ENCODE peak calls at places on chromosomes 11 and 22, in ten cellular contexts. C, Z, W, Y, A, F, J, L, V and Q are unnamed samples.

GRCh38 chr11:72738199-72739141 is 13.7 kb downstream of the ARAP1 start:
- DNase-seq in C (no peak), Z (no peak), W (no peak), Y (no peak), A (no peak), F (no peak), J (no peak), L (no peak), V (peak), Q (no peak)

GRCh38 chr11:3340025-3340424 is 38.9 kb downstream of the ZNF195 start:
- DNase-seq in C (peak), Z (peak), W (no peak), Y (peak), A (no peak), F (no peak), J (no peak), L (no peak), V (no peak), Q (no peak)

GRCh38 chr11:65651589-65652510 is 10.9 kb downstream of the RELA start:
- DNase-seq in C (peak), Z (no peak), W (peak), Y (no peak), A (peak), F (peak), J (no peak), L (no peak), V (peak), Q (no peak)

GRCh38 chr22:17960695-17961442 is 63.5 kb downstream of the MICAL3 start:
- DNase-seq in C (no peak), Z (no peak), W (no peak), Y (no peak), A (no peak), F (no peak), J (no peak), L (no peak), V (no peak), Q (no peak)

GRCh38 chr22:23285734-23286133 is 105.4 kb downstream of the BCR start:
- DNase-seq in C (peak), Z (no peak), W (no peak), Y (no peak), A (no peak), F (no peak), J (no peak), L (no peak), V (no peak), Q (no peak)

GRCh38 chr22:49551897-49552659 is 275.6 kb downstream of the BRD1 start:
- DNase-seq in C (no peak), Z (no peak), W (peak), Y (no peak), A (no peak), F (no peak), J (no peak), L (no peak), V (peak), Q (no peak)

GRCh38 chr11:103325686-103326069 is 216.5 kb downstream of the DYNC2H1 start:
- DNase-seq in C (no peak), Z (no peak), W (no peak), Y (no peak), A (no peak), F (no peak), J (no peak), L (no peak), V (no peak), Q (no peak)

GRCh38 chr11:70420008-70420464 is 21.7 kb downstream of the CTTN start:
- DNase-seq in C (peak), Z (no peak), W (no peak), Y (no peak), A (no peak), F (no peak), J (no peak), L (no peak), V (no peak), Q (no peak)

GRCh38 chr22:45533731-45534130 is 31.0 kb downstream of the FBLN1 start:
- DNase-seq in C (no peak), Z (no peak), W (no peak), Y (no peak), A (no peak), F (no peak), J (no peak), L (no peak), V (no peak), Q (no peak)

GRCh38 chr22:43425976-43426785 is 14.4 kb downstream of the MPPED1 start:
- DNase-seq in C (no peak), Z (no peak), W (no peak), Y (no peak), A (no peak), F (no peak), J (no peak), L (no peak), V (no peak), Q (peak)

GRCh38 chr11:57456960-57457642 is 3.2 kb upstream of the RTN4RL2 start:
- DNase-seq in C (peak), Z (peak), W (peak), Y (peak), A (peak), F (peak), J (no peak), L (peak), V (peak), Q (no peak)

GRCh38 chr22:29710922-29711593 is 8.7 kb upstream of the CABP7 start:
- DNase-seq in C (no peak), Z (no peak), W (no peak), Y (no peak), A (no peak), F (no peak), J (no peak), L (no peak), V (no peak), Q (no peak)

GRCh38 chr11:111996129-111996528 is 29.1 kb upstream of the DLAT start:
- DNase-seq in C (no peak), Z (no peak), W (no peak), Y (no peak), A (no peak), F (no peak), J (no peak), L (no peak), V (no peak), Q (no peak)

GRCh38 chr11:112004389-112004788 is 20.8 kb upstream of the DLAT start:
- DNase-seq in C (no peak), Z (no peak), W (no peak), Y (no peak), A (no peak), F (no peak), J (no peak), L (no peak), V (no peak), Q (no peak)

GRCh38 chr11:111999111-111999510 is 26.1 kb upstream of the DLAT start:
- DNase-seq in C (no peak), Z (no peak), W (no peak), Y (no peak), A (no peak), F (no peak), J (no peak), L (no peak), V (no peak), Q (no peak)

GRCh38 chr11:112002491-112003216 is 22.6 kb upstream of the DLAT start:
- DNase-seq in C (no peak), Z (no peak), W (no peak), Y (no peak), A (no peak), F (no peak), J (no peak), L (no peak), V (no peak), Q (no peak)

GRCh38 chr11:112000703-112001102 is 24.5 kb upstream of the DLAT start:
- DNase-seq in C (no peak), Z (no peak), W (no peak), Y (no peak), A (no peak), F (no peak), J (no peak), L (no peak), V (no peak), Q (no peak)
- TF ChIP-seq CTCF in C (no peak), Z (no peak), W (no peak), Y (no peak), A (no peak), F (no peak), J (no peak), L (no peak), V (no peak), Q (no peak)

DNA sequence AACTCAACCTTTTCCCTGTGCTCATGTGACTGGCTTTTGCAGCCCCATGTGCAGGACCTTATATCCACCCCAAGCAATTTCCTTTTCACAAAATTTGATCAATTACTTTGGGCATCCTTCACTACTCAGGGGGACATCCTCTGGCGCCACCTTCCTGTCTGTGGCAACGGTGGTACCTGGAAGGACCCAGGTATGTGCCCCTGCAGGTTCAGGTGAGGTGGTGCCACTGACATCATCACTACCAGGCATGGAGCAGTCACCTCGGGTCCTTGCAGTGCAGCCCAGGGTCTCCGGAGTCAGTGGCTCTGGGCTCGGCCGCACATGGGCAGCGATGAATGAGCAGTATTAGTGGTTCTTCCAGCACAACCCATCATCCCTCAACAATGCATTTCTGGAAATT is 37.7 kb upstream of the B3GAT1 start:
- DNase-seq in C (no peak), Z (no peak), W (no peak), Y (no peak), A (no peak), F (no peak), J (peak), L (no peak), V (peak), Q (no peak)
- TF ChIP-seq CTCF in C (no peak), Z (no peak), W (no peak), Y (no peak), A (no peak), F (no peak), J (peak), L (no peak), V (no peak), Q (no peak)

DNA sequence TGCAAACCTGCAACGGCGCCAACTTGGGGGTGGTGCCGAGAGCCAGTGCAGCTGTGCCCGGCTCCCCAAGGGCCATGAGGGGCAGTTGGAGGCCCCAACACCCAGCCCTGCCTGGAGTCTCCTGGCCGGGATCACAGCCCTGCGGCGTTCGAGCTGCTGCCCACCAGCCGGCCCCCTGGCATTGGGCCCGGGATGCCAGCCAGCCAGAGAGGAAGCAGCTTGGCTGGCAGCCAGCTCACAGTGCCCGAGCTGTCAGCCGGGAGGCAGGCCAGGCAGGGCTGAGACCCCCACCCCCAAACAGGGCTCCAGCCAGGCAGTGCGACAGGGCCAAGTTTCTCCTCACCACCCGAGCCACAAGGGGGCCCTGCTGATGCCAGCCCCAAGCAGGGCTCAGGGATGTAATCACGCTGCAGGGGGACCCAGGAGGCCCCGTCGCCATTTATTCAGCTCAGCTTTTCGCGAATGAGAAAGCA is 26.0 kb upstream of the TCF20 start:
- DNase-seq in C (no peak), Z (no peak), W (no peak), Y (no peak), A (peak), F (no peak), J (no peak), L (no peak), V (peak), Q (no peak)
- TF ChIP-seq CTCF in C (peak), Z (no peak), W (no peak), Y (no peak), A (no peak), F (peak), J (peak), L (no peak), V (no peak), Q (peak)

GRCh38 chr11:20253796-20254195 is 93.5 kb upstream of the DBX1 start:
- DNase-seq in C (no peak), Z (no peak), W (no peak), Y (no peak), A (no peak), F (no peak), J (no peak), L (no peak), V (no peak), Q (no peak)
- TF ChIP-seq CTCF in C (no peak), Z (no peak), W (no peak), Y (no peak), A (no peak), F (no peak), J (no peak), L (no peak), V (no peak), Q (no peak)